ENCODE peak calls at places on chromosomes 11 and 22, in five cellular contexts. Y is esophagus squamous epithelium; J is stomach; O is fibroblast of mammary gland; V is naive thymus-derived CD4-positive, alpha-beta T cell. C is an unnamed sample.

GRCh38 chr22:36220457-36220921 is 18.8 kb downstream of the APOL2 start:
- DNase-seq in V (no peak), J (no peak), O (peak; percentile 48), Y (no peak), C (no peak)

GRCh38 chr11:128564642-128565245 is 22.6 kb downstream of the ETS1 start:
- DNase-seq in Y (no peak), J (no peak), V (no peak), O (no peak), C (no peak)

GRCh38 chr11:125313271-125314222 is 149.0 kb downstream of the PKNOX2 start:
- DNase-seq in Y (no peak), O (no peak), J (no peak), V (no peak), C (no peak)

GRCh38 chr22:50581950-50582561 is 593 bp downstream of the CHKB start:
- DNase-seq in V (no peak), J (no peak), Y (no peak), O (no peak), C (no peak)

GRCh38 chr11:23856654-23857053 is 640.2 kb upstream of the LUZP2 start:
- DNase-seq in J (no peak), O (peak; percentile 89), Y (no peak), V (no peak), C (no peak)

GRCh38 chr22:17085277-17086091 is 684 bp downstream of the IL17RA start:
- DNase-seq in J (peak; percentile 47), V (no peak), O (no peak), Y (no peak), C (no peak)

GRCh38 chr11:102117472-102118113 is 7.3 kb downstream of the YAP1 start:
- DNase-seq in O (no peak), Y (no peak), J (no peak), V (no peak), C (no peak)

GRCh38 chr11:133785795-133786194 is 59.5 kb downstream of the SPATA19 start:
- DNase-seq in V (no peak), O (no peak), J (no peak), Y (no peak), C (no peak)

GRCh38 chr11:10387209-10388083 is 67.6 kb upstream of the AMPD3 start:
- DNase-seq in J (no peak), Y (no peak), O (peak; percentile 95), V (no peak), C (peak; percentile 25)

GRCh38 chr11:2298795-2299747 is 2.6 kb downstream of the C11orf21 start:
- DNase-seq in O (no peak), V (no peak), Y (no peak), J (peak; percentile 48), C (no peak)

GRCh38 chr22:26406118-26406517 is 22.9 kb upstream of the ASPHD2 start:
- DNase-seq in O (peak; percentile 79), Y (no peak), J (no peak), V (no peak), C (no peak)

GRCh38 chr11:65560555-65561418 is 2.6 kb upstream of the LTBP3 start:
- DNase-seq in J (peak; percentile 62), O (peak; percentile 64), Y (no peak), V (no peak), C (peak; percentile 17)

GRCh38 chr11:57566035-57566504 is 1.4 kb downstream of the UBE2L6 start:
- DNase-seq in Y (no peak), O (peak; percentile 58), J (peak; percentile 59), V (peak; percentile 54), C (no peak)

GRCh38 chr11:116927163-116927772 is 89.8 kb upstream of the APOA1 start:
- DNase-seq in Y (no peak), O (peak; percentile 29), J (no peak), V (peak; percentile 63), C (no peak)

GRCh38 chr11:43942651-43943356 is 367 bp downstream of the C11orf96 start:
- DNase-seq in Y (no peak), V (no peak), O (no peak), J (no peak), C (no peak)

GRCh38 chr11:2704356-2704755 is 4.6 kb upstream of the KCNQ1OT1 start:
- DNase-seq in O (no peak), J (no peak), V (no peak), Y (no peak), C (no peak)

GRCh38 chr11:64256300-64256699 is 5.0 kb downstream of the PLCB3 start:
- DNase-seq in O (no peak), J (no peak), Y (no peak), V (no peak), C (no peak)

GRCh38 chr11:47051217-47051616 is 114.7 kb downstream of the CSTPP1 start:
- DNase-seq in Y (no peak), O (peak; percentile 63), V (no peak), J (no peak), C (no peak)

GRCh38 chr11:68044145-68044813 is 5.5 kb downstream of the TCIRG1 start:
- DNase-seq in O (no peak), J (no peak), V (no peak), Y (no peak), C (no peak)

GRCh38 chr22:19896665-19897355 is 42.1 kb upstream of the GNB1L start:
- DNase-seq in O (no peak), Y (no peak), V (peak; percentile 35), J (no peak), C (no peak)

GRCh38 chr11:131938321-131938751 is 567.9 kb downstream of the NTM start:
- DNase-seq in Y (no peak), J (no peak), O (no peak), V (no peak), C (no peak)

GRCh38 chr11:27254744-27255446 is 108.1 kb downstream of the CCDC34 start:
- DNase-seq in Y (no peak), V (no peak), J (no peak), O (peak; percentile 50), C (no peak)

GRCh38 chr11:128632151-128632791 is 44.9 kb upstream of the ETS1 start:
- DNase-seq in V (peak; percentile 56), O (peak; percentile 68), J (no peak), Y (no peak), C (no peak)

GRCh38 chr22:44118645-44119315 is 61.9 kb upstream of the PARVG start:
- DNase-seq in O (no peak), Y (no peak), V (no peak), J (no peak), C (no peak)

GRCh38 chr22:27133951-27134664 is 476.7 kb downstream of the MIAT start:
- DNase-seq in Y (no peak), J (peak; percentile 44), V (no peak), O (peak; percentile 86), C (no peak)

GRCh38 chr22:31753005-31753633 is 700 bp upstream of the DEPDC5 start:
- DNase-seq in J (peak; percentile 31), V (no peak), Y (peak; percentile 64), O (no peak), C (no peak)

GRCh38 chr11:34987617-34988016 is 71.2 kb downstream of the PDHX start:
- DNase-seq in Y (no peak), V (no peak), J (no peak), O (peak; percentile 69), C (no peak)

GRCh38 chr22:31122532-31123291 is at the start of gene INPP5J:
- DNase-seq in Y (no peak), O (peak; percentile 36), J (peak; percentile 69), V (no peak), C (no peak)

GRCh38 chr11:117443269-117444186 is 115.9 kb downstream of the CEP164 start:
- DNase-seq in O (peak; percentile 24), V (no peak), Y (no peak), J (peak; percentile 34), C (no peak)

GRCh38 chr11:68016161-68016903 is 6.2 kb downstream of the ALDH3B1 start:
- DNase-seq in V (no peak), J (no peak), Y (no peak), O (no peak), C (no peak)

GRCh38 chr22:24053481-24054226 is 42.5 kb downstream of the CABIN1 start:
- DNase-seq in Y (no peak), J (no peak), V (no peak), O (peak; percentile 21), C (no peak)

GRCh38 chr22:29617922-29618629 is 14.6 kb downstream of the NF2 start:
- DNase-seq in Y (no peak), O (no peak), J (no peak), V (no peak), C (no peak)
- H3K4me3 ChIP-seq in Y (no peak overlapping the region), O (no peak overlapping the region), J (no peak overlapping the region), V (no peak overlapping the region), C (no peak overlapping the region)

GRCh38 chr22:45777852-45778172 is 106.2 kb downstream of the ATXN10 start:
- DNase-seq in Y (no peak), J (no peak), V (no peak), O (no peak), C (no peak)
- H3K4me3 ChIP-seq in Y (no peak overlapping the region), J (no peak overlapping the region), V (no peak overlapping the region), O (no peak overlapping the region), C (no peak overlapping the region)

DNA sequence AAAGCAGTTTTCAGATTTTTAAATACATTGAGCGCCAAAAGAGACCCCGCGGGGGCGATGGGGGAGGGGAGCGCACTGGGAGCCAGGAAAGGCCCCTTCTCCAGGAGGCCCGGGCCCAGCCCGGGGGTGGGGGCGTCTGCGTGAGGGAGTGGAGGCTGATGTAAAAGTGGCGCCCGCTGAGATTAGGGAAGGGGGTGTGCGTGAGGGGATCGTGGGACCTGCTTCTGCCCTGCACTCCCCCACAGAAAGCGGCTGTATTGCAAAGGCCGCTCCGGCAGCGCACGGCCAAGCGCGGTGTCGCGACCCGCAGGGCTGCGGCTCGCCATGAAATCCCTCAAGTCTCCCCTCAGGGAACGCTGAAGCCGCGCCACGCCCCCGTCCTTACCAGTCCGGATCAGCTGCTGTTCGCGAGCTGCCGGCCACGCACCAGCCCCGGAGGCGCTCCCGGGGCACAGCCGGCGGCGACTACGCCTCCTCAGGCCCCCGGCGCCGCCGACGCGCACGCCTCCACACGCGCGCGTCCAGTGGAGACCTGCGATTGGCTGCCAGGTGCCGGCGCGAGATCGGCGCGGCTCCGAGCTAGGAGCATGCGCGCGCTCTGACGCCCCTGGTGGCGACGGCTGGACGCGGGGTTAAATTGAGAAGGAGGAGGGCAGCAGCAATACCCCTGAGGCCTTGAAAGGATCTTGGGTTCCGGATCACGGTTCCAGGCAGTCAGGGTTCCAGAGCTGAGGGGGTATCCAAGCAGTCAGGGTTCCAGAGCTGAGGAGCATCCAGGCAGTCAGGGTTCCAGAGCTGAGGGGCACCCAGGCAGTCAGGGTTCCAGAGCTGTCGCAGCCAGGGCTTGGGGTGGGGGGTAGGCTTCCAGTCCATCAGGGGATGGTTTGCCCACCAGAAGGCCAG is at the start of gene ZNF280B:
- DNase-seq in O (peak; percentile 79), Y (peak; percentile 5), J (peak; percentile 70), V (peak; percentile 82), C (no peak)
- H3K4me3 ChIP-seq in O (peak within 1 kb of the TSS; percentile 70), Y (peak within 1 kb of the TSS; percentile 34), J (peak within 1 kb of the TSS; percentile 66), V (peak within 1 kb of the TSS; percentile 61), C (peak within 1 kb of the TSS; percentile 57)

DNA sequence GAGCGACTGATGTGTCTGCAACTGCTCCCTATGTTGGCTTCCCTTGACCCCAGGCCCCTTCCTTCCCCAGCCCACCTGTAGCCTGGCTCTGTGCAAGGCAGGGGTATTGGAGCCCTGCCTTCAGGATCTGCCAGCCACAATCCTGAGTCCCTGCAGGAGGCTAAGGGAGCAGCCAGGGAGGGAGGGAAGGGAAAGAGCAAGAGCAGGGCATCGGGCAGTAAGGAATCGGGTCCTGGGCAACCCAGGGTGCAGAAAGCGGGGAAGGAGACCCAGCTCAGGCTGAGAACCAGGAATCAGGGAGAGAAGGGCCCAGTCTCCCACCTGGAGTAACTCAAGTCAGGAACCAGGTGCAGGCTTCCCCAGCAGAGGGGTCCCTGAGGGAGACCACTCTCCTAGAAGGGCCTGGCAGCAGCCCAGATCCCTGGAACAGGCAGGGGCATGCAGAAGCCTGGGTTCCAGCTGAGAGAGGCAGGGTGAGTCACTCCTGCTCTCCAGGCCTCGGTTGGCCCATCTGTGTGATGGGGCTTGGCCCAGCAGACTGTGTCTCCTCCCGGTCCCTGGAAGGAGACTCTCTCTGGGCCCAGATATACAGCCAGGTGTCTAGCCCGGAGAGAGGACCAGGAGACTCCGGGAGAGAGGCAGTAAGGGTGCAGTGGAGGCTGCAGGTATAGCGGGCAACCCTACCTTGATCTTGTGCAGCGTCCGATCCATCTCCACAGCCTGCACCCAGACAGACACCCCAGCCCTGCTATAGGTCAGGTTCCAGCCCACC is 13.4 kb downstream of the STARD10 start:
- DNase-seq in V (no peak), O (no peak), Y (no peak), J (no peak), C (no peak)
- H3K4me3 ChIP-seq in V (peak overlapping the region; percentile 52), O (no peak overlapping the region), Y (peak overlapping the region; percentile 58), J (peak overlapping the region; percentile 79), C (peak overlapping the region; percentile 85)